ENCODE peak calls at places on chromosomes 1 and 21, in five cellular contexts. One of them, this sample, is unnamed.
A peak's percentile ranks its signal among the peaks of the same experiment; 100 is the strongest.

GRCh38 chr1:172954476-172955150 is 96.1 kb downstream of the TNFSF18 start:
- DNase-seq in activated T-helper 1 cell treated with Interleukin-2 at 50 U/mL for 16 hours: no peak
- DNase-seq in BJ: no peak
- DNase-seq in stimulated activated naive CD4-positive, alpha-beta T cell treated with Interleukin-2 at 50 U/mL for 16 hours: no peak
- DNase-seq in effector CD4-positive, alpha-beta T cell: no peak
- DNase-seq in this sample: no peak

GRCh38 chr1:12095822-12096263 is 32.7 kb downstream of the TNFRSF8 start:
- DNase-seq in activated T-helper 1 cell treated with Interleukin-2 at 50 U/mL for 16 hours: no peak
- DNase-seq in effector CD4-positive, alpha-beta T cell: no peak
- DNase-seq in stimulated activated naive CD4-positive, alpha-beta T cell treated with Interleukin-2 at 50 U/mL for 16 hours: no peak
- DNase-seq in BJ: no peak
- DNase-seq in this sample: no peak

GRCh38 chr1:17709981-17710380 is 45.2 kb upstream of the ACTL8 start:
- DNase-seq in effector CD4-positive, alpha-beta T cell: no peak
- DNase-seq in stimulated activated naive CD4-positive, alpha-beta T cell treated with Interleukin-2 at 50 U/mL for 16 hours: no peak
- DNase-seq in BJ: no peak
- DNase-seq in activated T-helper 1 cell treated with Interleukin-2 at 50 U/mL for 16 hours: no peak
- DNase-seq in this sample: no peak

GRCh38 chr1:236103646-236104218 is 38.6 kb upstream of the GPR137B start:
- DNase-seq in BJ: no peak
- DNase-seq in activated T-helper 1 cell treated with Interleukin-2 at 50 U/mL for 16 hours: peak; percentile 16
- DNase-seq in effector CD4-positive, alpha-beta T cell: peak; percentile 49
- DNase-seq in stimulated activated naive CD4-positive, alpha-beta T cell treated with Interleukin-2 at 50 U/mL for 16 hours: peak; percentile 24
- DNase-seq in this sample: peak; percentile 29

GRCh38 chr21:43923391-43923790 is 58.4 kb downstream of the AGPAT3 start:
- DNase-seq in effector CD4-positive, alpha-beta T cell: no peak
- DNase-seq in stimulated activated naive CD4-positive, alpha-beta T cell treated with Interleukin-2 at 50 U/mL for 16 hours: no peak
- DNase-seq in BJ: no peak
- DNase-seq in activated T-helper 1 cell treated with Interleukin-2 at 50 U/mL for 16 hours: no peak
- DNase-seq in this sample: no peak

GRCh38 chr1:21511579-21512522 is 2.6 kb downstream of the ALPL start:
- DNase-seq in BJ: peak; percentile 90
- DNase-seq in effector CD4-positive, alpha-beta T cell: no peak
- DNase-seq in stimulated activated naive CD4-positive, alpha-beta T cell treated with Interleukin-2 at 50 U/mL for 16 hours: no peak
- DNase-seq in activated T-helper 1 cell treated with Interleukin-2 at 50 U/mL for 16 hours: no peak
- DNase-seq in this sample: no peak

GRCh38 chr1:68906431-68906830 is 409.5 kb upstream of the DEPDC1 start:
- DNase-seq in effector CD4-positive, alpha-beta T cell: no peak
- DNase-seq in stimulated activated naive CD4-positive, alpha-beta T cell treated with Interleukin-2 at 50 U/mL for 16 hours: no peak
- DNase-seq in activated T-helper 1 cell treated with Interleukin-2 at 50 U/mL for 16 hours: no peak
- DNase-seq in BJ: no peak
- DNase-seq in this sample: no peak

GRCh38 chr1:116087628-116088027 is 23.6 kb upstream of the MAB21L3 start:
- DNase-seq in effector CD4-positive, alpha-beta T cell: no peak
- DNase-seq in activated T-helper 1 cell treated with Interleukin-2 at 50 U/mL for 16 hours: no peak
- DNase-seq in stimulated activated naive CD4-positive, alpha-beta T cell treated with Interleukin-2 at 50 U/mL for 16 hours: no peak
- DNase-seq in BJ: no peak
- DNase-seq in this sample: no peak

GRCh38 chr1:48916121-48917069 is 139.7 kb upstream of the BEND5 start:
- DNase-seq in stimulated activated naive CD4-positive, alpha-beta T cell treated with Interleukin-2 at 50 U/mL for 16 hours: no peak
- DNase-seq in effector CD4-positive, alpha-beta T cell: no peak
- DNase-seq in BJ: no peak
- DNase-seq in activated T-helper 1 cell treated with Interleukin-2 at 50 U/mL for 16 hours: no peak
- DNase-seq in this sample: no peak

GRCh38 chr1:6052543-6053205 is 7.0 kb downstream of the KCNAB2 start:
- DNase-seq in effector CD4-positive, alpha-beta T cell: peak; percentile 36
- DNase-seq in stimulated activated naive CD4-positive, alpha-beta T cell treated with Interleukin-2 at 50 U/mL for 16 hours: peak; percentile 12
- DNase-seq in activated T-helper 1 cell treated with Interleukin-2 at 50 U/mL for 16 hours: no peak
- DNase-seq in BJ: no peak
- DNase-seq in this sample: no peak

GRCh38 chr21:39911286-39911685 is 44.0 kb downstream of the PCP4 start:
- DNase-seq in effector CD4-positive, alpha-beta T cell: no peak
- DNase-seq in BJ: no peak
- DNase-seq in activated T-helper 1 cell treated with Interleukin-2 at 50 U/mL for 16 hours: no peak
- DNase-seq in stimulated activated naive CD4-positive, alpha-beta T cell treated with Interleukin-2 at 50 U/mL for 16 hours: no peak
- DNase-seq in this sample: no peak

GRCh38 chr1:23559985-23560755 is 869 bp upstream of the ID3 start:
- DNase-seq in effector CD4-positive, alpha-beta T cell: no peak
- DNase-seq in BJ: no peak
- DNase-seq in activated T-helper 1 cell treated with Interleukin-2 at 50 U/mL for 16 hours: no peak
- DNase-seq in stimulated activated naive CD4-positive, alpha-beta T cell treated with Interleukin-2 at 50 U/mL for 16 hours: no peak
- DNase-seq in this sample: no peak

GRCh38 chr1:161506336-161507223 is 1.3 kb downstream of the FCGR2A start:
- DNase-seq in effector CD4-positive, alpha-beta T cell: no peak
- DNase-seq in stimulated activated naive CD4-positive, alpha-beta T cell treated with Interleukin-2 at 50 U/mL for 16 hours: no peak
- DNase-seq in BJ: no peak
- DNase-seq in activated T-helper 1 cell treated with Interleukin-2 at 50 U/mL for 16 hours: no peak
- DNase-seq in this sample: no peak

GRCh38 chr1:77336730-77337129 is 54.9 kb downstream of the AK5 start:
- DNase-seq in BJ: no peak
- DNase-seq in activated T-helper 1 cell treated with Interleukin-2 at 50 U/mL for 16 hours: no peak
- DNase-seq in effector CD4-positive, alpha-beta T cell: no peak
- DNase-seq in stimulated activated naive CD4-positive, alpha-beta T cell treated with Interleukin-2 at 50 U/mL for 16 hours: no peak
- DNase-seq in this sample: no peak

GRCh38 chr1:112146201-112146715 is 156.8 kb upstream of the KCND3 start:
- DNase-seq in BJ: no peak
- DNase-seq in stimulated activated naive CD4-positive, alpha-beta T cell treated with Interleukin-2 at 50 U/mL for 16 hours: no peak
- DNase-seq in activated T-helper 1 cell treated with Interleukin-2 at 50 U/mL for 16 hours: no peak
- DNase-seq in effector CD4-positive, alpha-beta T cell: no peak
- DNase-seq in this sample: no peak

GRCh38 chr1:178645157-178645825 is 79.8 kb upstream of the RALGPS2 start:
- DNase-seq in activated T-helper 1 cell treated with Interleukin-2 at 50 U/mL for 16 hours: no peak
- DNase-seq in stimulated activated naive CD4-positive, alpha-beta T cell treated with Interleukin-2 at 50 U/mL for 16 hours: no peak
- DNase-seq in effector CD4-positive, alpha-beta T cell: no peak
- DNase-seq in BJ: no peak
- DNase-seq in this sample: no peak

GRCh38 chr21:28822064-28822402 is 170.6 kb downstream of the LTN1 start:
- DNase-seq in effector CD4-positive, alpha-beta T cell: no peak
- DNase-seq in stimulated activated naive CD4-positive, alpha-beta T cell treated with Interleukin-2 at 50 U/mL for 16 hours: no peak
- DNase-seq in activated T-helper 1 cell treated with Interleukin-2 at 50 U/mL for 16 hours: no peak
- DNase-seq in BJ: no peak
- DNase-seq in this sample: no peak

This sample was measured in activated effector memory CD4-positive, alpha-beta T cell treated with Interleukin-2 at 50 U/mL for 16 hours.